ENCODE peak calls at places on chromosomes 2 and 18, in eight cellular contexts. J is AG10803, L is breast epithelium, C is right lobe of liver, S is D721Med, P is GM06990, Y is foreskin fibroblast, V is epithelial cell of esophagus. D is an unnamed sample.
A peak's percentile ranks its signal among the peaks of the same experiment; 100 is the strongest.

GRCh38 chr2:187567126-187567525 is 12.9 kb upstream of the TFPI start:
- DNase-seq in L (no peak), V (peak; percentile 15), J (peak; percentile 76), P (no peak), S (no peak), Y (peak; percentile 30), C (no peak), D (no peak)

GRCh38 chr2:218327451-218327850 is 29.2 kb upstream of the CATIP start:
- DNase-seq in V (no peak), Y (no peak), L (no peak), J (no peak), S (no peak), C (no peak), P (no peak), D (no peak)

GRCh38 chr18:3452750-3453539 is 3.0 kb downstream of the TGIF1 start:
- DNase-seq in V (peak; percentile 57), L (no peak), S (no peak), Y (no peak), C (no peak), P (no peak), J (peak; percentile 34), D (no peak)

GRCh38 chr18:21450913-21451312 is 149.6 kb downstream of the ESCO1 start:
- DNase-seq in P (no peak), L (no peak), C (no peak), J (no peak), V (no peak), Y (no peak), S (no peak), D (no peak)

GRCh38 chr18:45084207-45084606 is 403.5 kb downstream of the SETBP1 start:
- DNase-seq in Y (no peak), J (no peak), S (no peak), V (no peak), C (no peak), P (no peak), L (no peak), D (no peak)

GRCh38 chr2:230713331-230714121 is 884 bp downstream of the CAB39 start:
- DNase-seq in Y (no peak), C (peak; percentile 64), L (no peak), P (peak; percentile 53), J (peak; percentile 28), S (no peak), V (peak; percentile 63), D (peak; percentile 11)

GRCh38 chr2:33555681-33556080 is 43.4 kb downstream of the FAM98A start:
- DNase-seq in P (no peak), J (no peak), L (no peak), Y (no peak), S (no peak), V (no peak), C (no peak), D (no peak)

GRCh38 chr2:99891358-99891757 is 251.0 kb downstream of the AFF3 start:
- DNase-seq in V (no peak), J (no peak), L (no peak), P (no peak), S (no peak), C (no peak), Y (no peak), D (no peak)

GRCh38 chr2:157329524-157329923 is 3.9 kb upstream of the ERMN start:
- DNase-seq in L (no peak), J (no peak), S (no peak), P (no peak), Y (no peak), C (peak; percentile 54), V (peak; percentile 55), D (no peak)

GRCh38 chr2:241351640-241352031 is 4.4 kb upstream of the FARP2 start:
- DNase-seq in Y (no peak), P (no peak), L (no peak), C (no peak), V (no peak), J (no peak), S (no peak), D (no peak)

DNA sequence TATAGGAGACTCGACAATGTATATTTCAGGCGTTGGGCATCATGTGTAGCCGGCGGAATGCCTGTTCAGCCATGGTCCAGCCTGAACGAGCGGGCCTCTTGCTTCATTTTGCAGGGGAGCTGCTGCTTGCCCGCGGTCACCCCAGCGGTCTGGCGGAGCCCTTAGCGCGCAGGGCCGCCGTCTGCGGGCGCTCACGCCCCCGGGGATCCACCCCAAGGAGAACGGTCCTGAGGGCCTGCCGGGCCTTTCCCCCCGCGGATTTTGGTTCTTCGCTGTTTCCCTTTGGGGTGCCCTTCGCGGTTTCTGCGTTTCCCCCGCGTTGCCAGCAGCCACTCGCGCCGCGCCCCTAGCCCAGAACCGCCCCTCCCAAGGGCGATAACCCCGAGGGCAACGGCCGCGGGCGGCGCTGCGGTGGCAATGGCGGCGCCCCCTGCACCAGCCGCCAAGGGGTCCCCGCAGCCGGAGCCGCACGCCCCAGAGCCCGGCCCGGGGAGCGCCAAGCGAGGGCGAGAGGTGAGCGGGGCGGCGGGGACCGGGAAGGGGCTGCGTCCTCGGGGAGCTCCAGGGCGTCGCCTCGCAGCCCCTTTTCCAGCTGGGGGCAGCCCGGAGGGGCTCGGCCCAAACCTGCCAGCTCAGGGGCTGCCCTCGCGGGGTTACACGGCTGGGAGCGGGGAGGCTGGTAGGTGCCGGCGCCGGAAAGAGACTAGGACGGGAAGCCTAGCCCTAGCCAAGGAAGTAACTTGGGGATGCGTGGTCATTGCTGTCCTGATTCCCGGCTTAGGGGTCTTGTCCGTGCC is at the start of gene MFSD2B:
- DNase-seq in C (no peak), V (no peak), J (peak; percentile 15), S (no peak), Y (no peak), P (no peak), L (no peak), D (no peak)
- TF ChIP-seq CTCF in C (no peak), V (no peak), J (no peak), S (no peak), Y (no peak), P (no peak), L (no peak), D (no peak)

DNA sequence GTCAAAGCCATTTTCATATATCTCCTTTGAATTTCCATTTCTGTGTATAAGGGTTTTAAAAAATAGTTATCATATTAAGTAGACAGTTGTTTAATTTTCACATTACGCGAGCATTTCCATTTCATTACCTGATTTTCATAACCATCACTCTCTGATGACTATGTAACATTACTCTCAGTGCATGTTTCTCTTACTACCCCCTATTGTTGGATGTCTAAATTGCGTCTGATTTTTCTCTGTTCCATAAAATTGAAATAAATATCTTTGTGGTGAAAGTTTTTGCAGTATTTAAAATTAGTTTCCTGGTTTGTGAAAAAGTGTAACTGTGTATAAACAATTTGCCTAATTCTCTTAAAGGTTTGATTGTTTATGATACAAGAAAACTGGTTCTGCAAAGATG is 123.8 kb downstream of the MYO1B start:
- DNase-seq in L (no peak), J (no peak), Y (no peak), S (no peak), C (no peak), P (no peak), V (no peak), D (no peak)
- TF ChIP-seq CTCF in L (no peak), J (peak; percentile 49), Y (peak; percentile 25), S (peak; percentile 25), C (peak; percentile 15), P (no peak), V (peak; percentile 24), D (peak; percentile 51)

DNA sequence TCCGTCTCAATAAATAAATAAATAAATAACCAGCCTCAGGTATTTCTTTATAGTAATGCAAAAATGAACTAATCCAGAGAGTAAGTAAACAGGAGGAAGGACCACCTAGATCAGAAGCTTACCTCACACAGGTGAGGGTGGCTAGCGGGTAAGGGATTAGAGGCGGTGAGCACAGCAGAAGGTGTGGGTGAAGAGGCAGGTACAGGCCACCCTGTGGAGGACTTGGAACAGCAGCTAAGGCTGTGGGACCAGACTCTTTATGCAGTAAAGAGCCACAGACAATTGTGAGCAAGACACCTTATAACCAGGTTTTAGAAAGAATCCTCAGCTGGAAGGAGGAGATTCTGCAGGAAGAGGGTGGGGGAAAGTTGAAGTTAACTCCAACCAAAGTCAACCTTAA is 34.2 kb upstream of the TTR start:
- DNase-seq in L (no peak), C (no peak), P (no peak), J (no peak), V (no peak), Y (no peak), S (no peak), D (no peak)
- TF ChIP-seq CTCF in L (no peak), C (no peak), P (no peak), J (no peak), V (peak; percentile 15), Y (no peak), S (no peak), D (peak; percentile 17)

GRCh38 chr2:196651387-196652094 is 12.0 kb downstream of the CCDC150 start:
- DNase-seq in Y (no peak), V (no peak), L (no peak), J (no peak), P (no peak), C (no peak), S (no peak), D (no peak)

GRCh38 chr2:196657332-196657731 is 17.8 kb downstream of the CCDC150 start:
- DNase-seq in V (no peak), S (no peak), P (no peak), Y (no peak), L (no peak), J (no peak), C (no peak), D (no peak)

GRCh38 chr2:196653843-196654242 is 14.3 kb downstream of the CCDC150 start:
- DNase-seq in J (no peak), V (no peak), P (no peak), C (no peak), S (no peak), Y (no peak), L (no peak), D (no peak)

GRCh38 chr2:196649202-196649601 is 9.7 kb downstream of the CCDC150 start:
- DNase-seq in V (no peak), Y (no peak), P (no peak), C (no peak), S (no peak), J (no peak), L (no peak), D (no peak)

GRCh38 chr2:196652869-196653268 is 13.4 kb downstream of the CCDC150 start:
- DNase-seq in J (no peak), P (no peak), C (no peak), L (no peak), V (no peak), Y (no peak), S (no peak), D (no peak)
- TF ChIP-seq CTCF in J (no peak), P (no peak), C (no peak), L (no peak), V (no peak), Y (no peak), S (no peak), D (no peak)

GRCh38 chr2:36318547-36318946 is 37.0 kb upstream of the CRIM1 start:
- DNase-seq in L (no peak), J (peak; percentile 21), P (no peak), C (no peak), V (no peak), Y (no peak), S (no peak), D (no peak)

GRCh38 chr2:36326286-36326685 is 29.3 kb upstream of the CRIM1 start:
- DNase-seq in C (no peak), S (no peak), P (no peak), J (no peak), Y (no peak), V (no peak), L (no peak), D (no peak)

GRCh38 chr2:36322108-36322507 is 33.5 kb upstream of the CRIM1 start:
- DNase-seq in P (no peak), S (no peak), L (no peak), V (peak; percentile 69), J (peak; percentile 64), Y (no peak), C (no peak), D (no peak)
- TF ChIP-seq CTCF in P (peak; percentile 36), S (peak; percentile 58), L (no peak), V (peak; percentile 66), J (peak; percentile 72), Y (peak; percentile 76), C (peak; percentile 49), D (peak; percentile 51)